ENCODE peak calls at places on chromosomes 13 and 19, in eight cellular contexts. H is skeletal muscle cell; K is cardiac fibroblast; I is anterior cingulate cortex; Q is AML-193; B is CD4-positive, alpha-beta memory T cell; G is testis; J is Ammon's horn. U is an unnamed sample.
A peak's percentile ranks its signal among the peaks of the same experiment; 100 is the strongest.

GRCh38 chr19:38149597-38149996 is 74.4 kb downstream of the DPF1 start:
- DNase-seq in H (no peak), K (no peak), I (peak; percentile 40), Q (no peak), B (no peak), G (no peak), J (no peak), U (no peak)

GRCh38 chr13:79900356-79900755 is 419.4 kb downstream of the NDFIP2 start:
- DNase-seq in H (no peak), K (no peak), I (no peak), Q (no peak), B (no peak), G (no peak), J (no peak), U (no peak)

GRCh38 chr19:33758541-33759013 is 38.1 kb upstream of the KCTD15 start:
- DNase-seq in H (no peak), K (no peak), I (no peak), Q (no peak), B (no peak), G (no peak), J (no peak), U (peak; percentile 41)

GRCh38 chr13:108086678-108087077 is 128.7 kb downstream of the LIG4 start:
- DNase-seq in H (no peak), K (no peak), I (no peak), Q (peak; percentile 10), B (no peak), G (peak; percentile 60), J (no peak), U (no peak)

GRCh38 chr13:78806457-78806856 is 147.5 kb upstream of the OBI1 start:
- DNase-seq in H (no peak), K (no peak), I (no peak), Q (no peak), B (no peak), G (no peak), J (no peak), U (no peak)

GRCh38 chr13:40597735-40598365 is 68.6 kb downstream of the FOXO1 start:
- DNase-seq in H (no peak), K (no peak), I (no peak), Q (no peak), B (no peak), G (no peak), J (no peak), U (no peak)

GRCh38 chr13:85729296-85729695 is 69.9 kb downstream of the SLITRK6 start:
- DNase-seq in H (no peak), K (peak; percentile 3), I (no peak), Q (no peak), B (no peak), G (no peak), J (no peak), U (peak; percentile 2)

GRCh38 chr19:3983936-3984583 is 1.2 kb downstream of the EEF2 start:
- DNase-seq in H (no peak), K (peak; percentile 59), I (no peak), Q (peak; percentile 21), B (no peak), G (no peak), J (peak; percentile 13), U (no peak)

GRCh38 chr19:29084266-29084665 is 128.7 kb downstream of the UQCRFS1 start:
- DNase-seq in H (no peak), K (peak; percentile 10), I (no peak), Q (no peak), B (no peak), G (peak; percentile 22), J (no peak), U (no peak)

GRCh38 chr13:23021921-23022320 is 158.9 kb upstream of the SGCG start:
- DNase-seq in H (no peak), K (no peak), I (no peak), Q (no peak), B (no peak), G (no peak), J (peak; percentile 61), U (no peak)

GRCh38 chr13:38417241-38417640 is 67.6 kb downstream of the UFM1 start:
- DNase-seq in H (no peak), K (peak; percentile 11), I (no peak), Q (no peak), B (no peak), G (no peak), J (no peak), U (no peak)

GRCh38 chr19:1487576-1488281 is 2.4 kb downstream of the PCSK4 start:
- DNase-seq in H (no peak), K (no peak), I (no peak), Q (no peak), B (no peak), G (no peak), J (no peak), U (no peak)

GRCh38 chr19:8208119-8208709 is 956 bp upstream of the CERS4 start:
- DNase-seq in H (no peak), K (no peak), I (no peak), Q (no peak), B (no peak), G (peak; percentile 82), J (peak; percentile 65), U (peak; percentile 13)

GRCh38 chr19:31770220-31770619 is 421.0 kb upstream of the TSHZ3 start:
- DNase-seq in H (no peak), K (no peak), I (no peak), Q (no peak), B (no peak), G (no peak), J (no peak), U (no peak)

GRCh38 chr13:69474286-69474685 is 633.3 kb upstream of the ATXN8OS start:
- DNase-seq in H (no peak), K (no peak), I (no peak), Q (no peak), B (no peak), G (no peak), J (no peak), U (peak; percentile 0)

GRCh38 chr13:23407996-23408395 is 25.5 kb downstream of the SACS start:
- DNase-seq in H (no peak), K (no peak), I (no peak), Q (no peak), B (no peak), G (no peak), J (no peak), U (no peak)

GRCh38 chr13:23570931-23571330 is 719 bp downstream of the TNFRSF19 start:
- DNase-seq in H (no peak), K (peak; percentile 22), I (no peak), Q (no peak), B (no peak), G (no peak), J (no peak), U (peak; percentile 55)

GRCh38 chr13:98315466-98315865 is 138.4 kb upstream of the RNF113B start:
- DNase-seq in H (peak; percentile 27), K (peak; percentile 63), I (peak; percentile 35), Q (no peak), B (no peak), G (no peak), J (peak; percentile 29), U (no peak)

GRCh38 chr19:802888-803561 is 5.8 kb downstream of the PTBP1 start:
- DNase-seq in H (no peak), K (no peak), I (no peak), Q (no peak), B (no peak), G (no peak), J (no peak), U (no peak)

U was measured in RPMI7951.